ENCODE peak calls at places on chromosomes 1 and 21, in eight cellular contexts. R is fibroblast of mammary gland; Q is NCI-H1092; C is AG04450; W is astrocyte of the spinal cord; F is SK-MEL-5; T is NK-92 treated with Interleukin-12 subunit alpha and Interleukin-12 subunit beta, amount 100 ng/mL, for 24 hours; V is neuronal stem cell. B is an unnamed sample.

GRCh38 chr1:204587621-204588020 is 71.4 kb downstream of the MDM4 start:
- DNase-seq in R (no peak), Q (no peak), C (no peak), W (no peak), F (no peak), T (no peak), V (no peak), B (no peak)

GRCh38 chr1:174204697-174205308 is 45.5 kb downstream of the RABGAP1L start:
- DNase-seq in R (peak; percentile 11), Q (no peak), C (no peak), W (no peak), F (peak; percentile 16), T (no peak), V (no peak), B (no peak)

GRCh38 chr1:234866007-234866866 is 256.3 kb upstream of the IRF2BP2 start:
- DNase-seq in R (peak; percentile 90), Q (no peak), C (peak; percentile 47), W (peak; percentile 76), F (peak; percentile 22), T (no peak), V (no peak), B (no peak)

GRCh38 chr1:177857285-177857684 is 112.6 kb downstream of the SEC16B start:
- DNase-seq in R (no peak), Q (peak; percentile 43), C (no peak), W (no peak), F (no peak), T (no peak), V (no peak), B (no peak)

GRCh38 chr1:223479718-223480425 is 86.7 kb downstream of the CCDC185 start:
- DNase-seq in R (no peak), Q (peak; percentile 47), C (no peak), W (no peak), F (no peak), T (no peak), V (no peak), B (no peak)

GRCh38 chr1:67013573-67013972 is 40.4 kb downstream of the SLC35D1 start:
- DNase-seq in R (peak; percentile 67), Q (no peak), C (peak; percentile 68), W (peak; percentile 56), F (no peak), T (no peak), V (no peak), B (no peak)

GRCh38 chr1:244375061-244375460 is 76.6 kb downstream of the ADSS2 start:
- DNase-seq in R (no peak), Q (no peak), C (no peak), W (no peak), F (no peak), T (no peak), V (no peak), B (no peak)

GRCh38 chr1:112791723-112792104 is 76.6 kb upstream of the PPM1J start:
- DNase-seq in R (no peak), Q (no peak), C (no peak), W (no peak), F (no peak), T (no peak), V (no peak), B (no peak)

GRCh38 chr1:199272690-199273089 is 633.9 kb downstream of the PTPRC start:
- DNase-seq in R (peak; percentile 80), Q (no peak), C (peak; percentile 84), W (peak; percentile 96), F (peak; percentile 13), T (no peak), V (no peak), B (no peak)

GRCh38 chr1:19646366-19646765 is 2.3 kb downstream of the NBL1 start:
- DNase-seq in R (no peak), Q (no peak), C (no peak), W (no peak), F (no peak), T (no peak), V (no peak), B (no peak)

GRCh38 chr1:2375923-2376260 is 15.5 kb downstream of the MORN1 start:
- DNase-seq in R (no peak), Q (no peak), C (no peak), W (no peak), F (no peak), T (no peak), V (no peak), B (no peak)

GRCh38 chr1:28441674-28442073 is 64.2 kb upstream of the RCC1 start:
- DNase-seq in R (no peak), Q (no peak), C (no peak), W (no peak), F (no peak), T (no peak), V (no peak), B (no peak)

GRCh38 chr1:201918343-201918742 is 28.0 kb downstream of the LMOD1 start:
- DNase-seq in R (no peak), Q (no peak), C (no peak), W (no peak), F (no peak), T (no peak), V (no peak), B (no peak)

GRCh38 chr1:54559771-54560231 is 11.8 kb downstream of the ACOT11 start:
- DNase-seq in R (no peak), Q (no peak), C (no peak), W (no peak), F (no peak), T (no peak), V (no peak), B (no peak)

GRCh38 chr1:204207136-204207616 is 6.6 kb downstream of the GOLT1A start:
- DNase-seq in R (peak; percentile 18), Q (peak; percentile 56), C (no peak), W (peak; percentile 16), F (peak; percentile 51), T (no peak), V (peak; percentile 62), B (peak; percentile 55)

GRCh38 chr1:178174539-178174938 is 80.6 kb downstream of the RASAL2 start:
- DNase-seq in R (no peak), Q (no peak), C (no peak), W (no peak), F (no peak), T (no peak), V (no peak), B (no peak)

GRCh38 chr1:42765271-42765670 is 1.6 kb downstream of the P3H1 start:
- DNase-seq in R (no peak), Q (no peak), C (no peak), W (peak; percentile 38), F (no peak), T (no peak), V (no peak), B (no peak)

GRCh38 chr1:91814448-91814847 is 71.5 kb downstream of the TGFBR3 start:
- DNase-seq in R (no peak), Q (no peak), C (no peak), W (no peak), F (no peak), T (no peak), V (no peak), B (no peak)

GRCh38 chr1:54220004-54220811 is 20.2 kb downstream of the MRPL37 start:
- DNase-seq in R (peak; percentile 86), Q (no peak), C (no peak), W (peak; percentile 40), F (no peak), T (no peak), V (no peak), B (no peak)

GRCh38 chr1:12229835-12230548 is at the start of gene VPS13D:
- DNase-seq in R (peak; percentile 66), Q (peak; percentile 69), C (peak; percentile 21), W (peak; percentile 66), F (peak; percentile 72), T (peak; percentile 62), V (peak; percentile 81), B (peak; percentile 69)

GRCh38 chr21:33836408-33836807 is 79.2 kb downstream of the ATP5PO start:
- DNase-seq in R (no peak), Q (no peak), C (no peak), W (no peak), F (no peak), T (no peak), V (no peak), B (no peak)

GRCh38 chr1:115807723-115808122 is 33.2 kb downstream of the NHLH2 start:
- DNase-seq in R (peak; percentile 82), Q (peak; percentile 31), C (peak; percentile 26), W (peak; percentile 72), F (peak; percentile 79), T (no peak), V (peak; percentile 59), B (no peak)

GRCh38 chr1:109131800-109132199 is 17.9 kb downstream of the ELAPOR1 start:
- DNase-seq in R (no peak), Q (no peak), C (no peak), W (no peak), F (no peak), T (no peak), V (no peak), B (no peak)

GRCh38 chr1:61093525-61094137 is 11.3 kb downstream of the NFIA start:
- DNase-seq in R (peak; percentile 73), Q (no peak), C (no peak), W (peak; percentile 68), F (no peak), T (no peak), V (no peak), B (no peak)

GRCh38 chr1:159208460-159208825 is 3.8 kb downstream of the ACKR1 start:
- DNase-seq in R (no peak), Q (no peak), C (no peak), W (no peak), F (no peak), T (no peak), V (no peak), B (no peak)

GRCh38 chr1:221675880-221676800 is 65.7 kb downstream of the DUSP10 start:
- DNase-seq in R (no peak), Q (no peak), C (no peak), W (no peak), F (no peak), T (no peak), V (no peak), B (no peak)

GRCh38 chr1:45205000-45205909 is 1.1 kb downstream of the ZSWIM5 start:
- DNase-seq in R (no peak), Q (peak; percentile 28), C (no peak), W (peak; percentile 43), F (peak; percentile 37), T (no peak), V (peak; percentile 62), B (no peak)

GRCh38 chr1:220928320-220928719 is 49.1 kb downstream of the HLX start:
- DNase-seq in R (no peak), Q (no peak), C (no peak), W (no peak), F (no peak), T (no peak), V (no peak), B (no peak)

B was measured in stimulated activated CD8-positive, alpha-beta memory T cell treated with anti-CD3 and anti-CD28 coated beads, Interleukin-2, amount 100 ng/mL, for 1 hour.